ENCODE peak calls at places on chromosomes 16 and 17, in six cellular contexts. K, E, I, J, D and G are unnamed samples.

GRCh38 chr16:12158428-12158827 is 181.9 kb downstream of the SNX29 start:
- DNase-seq in K (no peak), E (peak; percentile 88), I (no peak), J (no peak), D (no peak), G (no peak)

GRCh38 chr16:48318630-48319029 is 66.6 kb downstream of the SIAH1 start:
- DNase-seq in K (peak; percentile 23), E (peak; percentile 54), I (no peak), J (no peak), D (no peak), G (no peak)

GRCh38 chr17:34639706-34640425 is 60.5 kb downstream of the TMEM132E start:
- DNase-seq in K (no peak), E (no peak), I (no peak), J (no peak), D (no peak), G (no peak)

GRCh38 chr16:20410153-20410723 is 904 bp downstream of the ACSM5 start:
- DNase-seq in K (no peak), E (no peak), I (no peak), J (no peak), D (no peak), G (no peak)

GRCh38 chr17:80316927-80317705 is 56.5 kb downstream of the RNF213 start:
- DNase-seq in K (no peak), E (no peak), I (no peak), J (no peak), D (no peak), G (no peak)

GRCh38 chr17:75635610-75636202 is 2.5 kb downstream of the SMIM5 start:
- DNase-seq in K (no peak), E (no peak), I (no peak), J (no peak), D (no peak), G (no peak)

GRCh38 chr17:50375858-50376538 is 3.0 kb downstream of the EME1 start:
- DNase-seq in K (no peak), E (no peak), I (no peak), J (no peak), D (no peak), G (no peak)

GRCh38 chr17:80889897-80890550 is 101.6 kb upstream of the CHMP6 start:
- DNase-seq in K (no peak), E (no peak), I (no peak), J (no peak), D (no peak), G (no peak)

GRCh38 chr17:13725286-13725990 is 123.7 kb upstream of the HS3ST3A1 start:
- DNase-seq in K (no peak), E (peak; percentile 57), I (no peak), J (no peak), D (peak; percentile 22), G (no peak)

GRCh38 chr16:83102336-83102735 is 475.6 kb downstream of the CDH13 start:
- DNase-seq in K (no peak), E (no peak), I (no peak), J (no peak), D (no peak), G (no peak)

GRCh38 chr17:17837380-17837821 is 615 bp upstream of the SREBF1 start:
- DNase-seq in K (no peak), E (peak; percentile 81), I (no peak), J (peak; percentile 80), D (peak; percentile 60), G (no peak)

GRCh38 chr16:47779201-47780016 is 318.3 kb downstream of the PHKB start:
- DNase-seq in K (peak; percentile 5), E (peak; percentile 28), I (peak; percentile 10), J (no peak), D (no peak), G (no peak)

GRCh38 chr17:56985371-56986162 is 7.6 kb downstream of the SCPEP1 start:
- DNase-seq in K (no peak), E (no peak), I (peak; percentile 79), J (no peak), D (no peak), G (no peak)

GRCh38 chr17:59641799-59642484 is 22.2 kb downstream of the CLTC start:
- DNase-seq in K (peak; percentile 63), E (no peak), I (no peak), J (no peak), D (no peak), G (no peak)

GRCh38 chr17:32771396-32771795 is 105.5 kb downstream of the MYO1D start:
- DNase-seq in K (no peak), E (no peak), I (no peak), J (peak; percentile 14), D (no peak), G (no peak)

GRCh38 chr16:79843631-79844043 is 243.1 kb upstream of the MAF start:
- DNase-seq in K (peak; percentile 7), E (no peak), I (no peak), J (no peak), D (no peak), G (no peak)

GRCh38 chr17:76132574-76133338 is 8.3 kb downstream of the FOXJ1 start:
- DNase-seq in K (no peak), E (no peak), I (no peak), J (no peak), D (peak; percentile 79), G (no peak)

GRCh38 chr17:48726916-48727286 is 1.6 kb downstream of the HOXB13 start:
- DNase-seq in K (no peak), E (no peak), I (no peak), J (no peak), D (no peak), G (no peak)

GRCh38 chr17:59607817-59608403 is 11.8 kb upstream of the CLTC start:
- DNase-seq in K (no peak), E (no peak), I (peak; percentile 39), J (no peak), D (peak; percentile 30), G (peak; percentile 27)

GRCh38 chr16:68009157-68009735 is 6.5 kb downstream of the DPEP2NB start:
- DNase-seq in K (no peak), E (no peak), I (peak; percentile 7), J (no peak), D (no peak), G (no peak)

GRCh38 chr17:48175692-48176450 is 68.3 kb downstream of the SNX11 start:
- DNase-seq in K (no peak), E (peak; percentile 30), I (no peak), J (no peak), D (no peak), G (no peak)

GRCh38 chr17:2030779-2031163 is 818 bp downstream of the DPH1 start:
- DNase-seq in K (no peak), E (no peak), I (peak; percentile 64), J (no peak), D (no peak), G (no peak)

GRCh38 chr17:38549285-38549684 is 56.5 kb downstream of the SRCIN1 start:
- DNase-seq in K (no peak), E (no peak), I (no peak), J (no peak), D (no peak), G (no peak)

GRCh38 chr16:88532434-88533241 is 37.6 kb upstream of the ZC3H18 start:
- DNase-seq in K (no peak), E (no peak), I (no peak), J (no peak), D (no peak), G (no peak)

GRCh38 chr17:5418858-5419355 is 555 bp downstream of the NUP88 start:
- DNase-seq in K (peak; percentile 84), E (peak; percentile 39), I (no peak), J (no peak), D (peak; percentile 17), G (no peak)

GRCh38 chr17:72362466-72363335 is 241.9 kb downstream of the SOX9 start:
- DNase-seq in K (no peak), E (peak; percentile 92), I (no peak), J (peak; percentile 55), D (peak; percentile 85), G (no peak)

GRCh38 chr17:53912117-53912516 is 89.4 kb downstream of the KIF2B start:
- DNase-seq in K (no peak), E (no peak), I (no peak), J (no peak), D (peak; percentile 21), G (no peak)

GRCh38 chr17:42928714-42929496 is 28.3 kb downstream of the G6PC1 start:
- DNase-seq in K (peak; percentile 45), E (peak; percentile 85), I (peak; percentile 88), J (peak; percentile 95), D (peak; percentile 92), G (peak; percentile 65)

GRCh38 chr17:56925088-56925487 is 11.2 kb upstream of the TRIM25 start:
- DNase-seq in K (no peak), E (no peak), I (no peak), J (no peak), D (no peak), G (no peak)

GRCh38 chr17:6640536-6641373 is at the start of the genes KIAA0753 and TXNDC17:
- DNase-seq in K (peak; percentile 84), E (peak; percentile 90), I (peak; percentile 72), J (peak; percentile 85), D (peak; percentile 79), G (peak; percentile 85)

GRCh38 chr17:6638046-6638908 is 2.2 kb downstream of the KIAA0753 start:
- DNase-seq in K (no peak), E (no peak), I (no peak), J (no peak), D (no peak), G (no peak)

GRCh38 chr17:6641374-6641818 is 536 bp downstream of the TXNDC17 start:
- DNase-seq in K (no peak), E (no peak), I (no peak), J (no peak), D (no peak), G (no peak)

GRCh38 chr17:6639014-6639650 is 1.4 kb downstream of the KIAA0753 start:
- DNase-seq in K (no peak), E (no peak), I (peak; percentile 57), J (no peak), D (no peak), G (no peak)

GRCh38 chr17:6639651-6640535 is 618 bp downstream of the KIAA0753 start:
- DNase-seq in K (no peak), E (peak; percentile 38), I (peak; percentile 8), J (no peak), D (no peak), G (peak; percentile 40)
- TF ChIP-seq BHLHE40 in K (no peak), E (no peak), I (no peak), J (no peak), D (no peak), G (no peak)

DNA sequence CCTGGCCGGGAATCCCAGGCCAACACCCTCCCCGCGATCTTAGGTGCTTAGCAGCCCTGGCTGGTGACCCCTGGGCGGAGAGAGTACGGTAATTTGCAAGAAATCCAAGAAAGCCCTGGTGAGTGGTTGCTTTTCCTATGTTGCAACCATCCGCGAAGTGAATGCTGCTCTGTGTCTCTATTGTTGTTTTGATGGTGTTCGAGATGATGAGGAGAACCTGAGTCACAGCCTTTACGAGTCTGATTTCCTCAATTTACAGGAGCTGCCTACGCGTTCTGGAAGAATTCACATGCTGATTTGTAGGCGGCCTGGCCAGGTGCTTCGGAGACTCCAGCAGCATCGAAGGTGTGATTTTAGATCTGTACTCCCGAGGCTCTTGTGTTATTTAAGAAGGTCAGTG is 63.3 kb downstream of the TMEM235 start:
- DNase-seq in K (no peak), E (peak; percentile 54), I (no peak), J (no peak), D (no peak), G (no peak)
- TF ChIP-seq BHLHE40 in K (no peak), E (no peak), I (no peak), J (no peak), D (no peak), G (no peak)

GRCh38 chr17:45289316-45290268 is 27.2 kb downstream of the MAP3K14 start:
- DNase-seq in K (no peak), E (no peak), I (no peak), J (no peak), D (no peak), G (no peak)
- TF ChIP-seq BHLHE40 in K (no peak), E (no peak), I (no peak), J (no peak), D (no peak), G (no peak)

GRCh38 chr17:73635101-73635767 is 9.0 kb downstream of the SDK2 start:
- DNase-seq in K (no peak), E (no peak), I (no peak), J (no peak), D (no peak), G (no peak)
- TF ChIP-seq BHLHE40 in K (no peak), E (no peak), I (no peak), J (no peak), D (no peak), G (no peak)